ENCODE peak calls at places on chromosomes 13 and 19, in seven cellular contexts. M is stomach; B is brain microvascular endothelial cell; A is SW 1271; J is AML-193; E is amniotic stem cell; F is stimulated activated naive CD8-positive, alpha-beta T cell treated with anti-CD3 and anti-CD28 coated beads, Interleukin-15, amount 100 ng/mL, for 72 hours. K is an unnamed sample.

GRCh38 chr13:95100525-95101121 is 200.6 kb downstream of the ABCC4 start:
- DNase-seq in J (no peak), F (no peak), E (peak; percentile 15), B (peak; percentile 66), M (no peak), A (peak; percentile 45), K (no peak)

GRCh38 chr13:93146584-93147292 is 79.9 kb upstream of the GPC6 start:
- DNase-seq in J (peak; percentile 29), B (peak; percentile 93), F (no peak), E (no peak), M (no peak), A (no peak), K (no peak)

GRCh38 chr13:25771208-25771607 is 280.6 kb downstream of the SHISA2 start:
- DNase-seq in J (no peak), F (no peak), A (peak; percentile 10), M (no peak), B (peak; percentile 34), E (no peak), K (no peak)

GRCh38 chr19:42683917-42684513 is 56.3 kb downstream of the PSG3 start:
- DNase-seq in J (peak; percentile 1), E (peak; percentile 24), M (no peak), B (peak; percentile 52), A (no peak), F (no peak), K (no peak)

GRCh38 chr13:91203430-91203829 is 144.1 kb upstream of the MIR17HG start:
- DNase-seq in B (no peak), J (no peak), A (no peak), F (no peak), M (no peak), E (no peak), K (no peak)

GRCh38 chr19:5394907-5395505 is 54.4 kb upstream of the PTPRS start:
- DNase-seq in M (no peak), A (no peak), J (no peak), E (no peak), F (no peak), B (no peak), K (no peak)

GRCh38 chr13:39263033-39263432 is 224.8 kb downstream of the NHLRC3 start:
- DNase-seq in F (peak; percentile 45), A (peak; percentile 26), M (peak; percentile 27), J (peak; percentile 48), E (no peak), B (peak; percentile 50), K (peak; percentile 17)

GRCh38 chr19:41928221-41928683 is at the start of gene ERFL:
- DNase-seq in A (no peak), B (no peak), F (no peak), J (peak; percentile 38), E (no peak), M (no peak), K (peak; percentile 70)

GRCh38 chr19:21474671-21475181 is 30.7 kb upstream of the ZNF429 start:
- DNase-seq in F (peak; percentile 94), J (peak; percentile 91), A (no peak), B (peak; percentile 32), M (peak; percentile 75), E (no peak), K (no peak)

GRCh38 chr19:31528261-31528660 is 179.0 kb upstream of the TSHZ3 start:
- DNase-seq in F (no peak), A (no peak), J (no peak), E (no peak), B (no peak), M (no peak), K (no peak)

GRCh38 chr19:18141031-18141430 is 11.9 kb upstream of the PIK3R2 start:
- DNase-seq in F (no peak), M (no peak), E (no peak), B (no peak), J (no peak), A (no peak), K (no peak)

GRCh38 chr13:23673354-23673753 is 103.1 kb downstream of the TNFRSF19 start:
- DNase-seq in J (no peak), E (peak; percentile 76), A (no peak), F (no peak), B (peak; percentile 93), M (no peak), K (no peak)

GRCh38 chr19:41740415-41741243 is 14.7 kb upstream of the CEACAM6 start:
- DNase-seq in A (no peak), E (no peak), M (no peak), B (no peak), J (no peak), F (peak; percentile 50), K (no peak)